ENCODE peak calls at places on chromosomes 4 and X, in four cellular contexts. One of them, this sample, is unnamed. For H3K4me1, the result is how much of the 10 kb centered on the place peaks cover.

GRCh38 chr4:118351851-118352827 is 664 bp downstream of the PRSS12 start:
- DNase-seq in PC-3: no peak
- DNase-seq in fibroblast of lung: peak
- DNase-seq in MM.1S: no peak
- DNase-seq in this sample: peak

GRCh38 chr4:117326091-117326490 is 240.7 kb upstream of the TRAM1L1 start:
- DNase-seq in PC-3: peak
- DNase-seq in fibroblast of lung: no peak
- DNase-seq in MM.1S: no peak
- DNase-seq in this sample: no peak

GRCh38 chrX:118523920-118524319 is 28.3 kb downstream of the DOCK11 start:
- DNase-seq in PC-3: no peak
- DNase-seq in fibroblast of lung: no peak
- DNase-seq in MM.1S: no peak
- DNase-seq in this sample: no peak

GRCh38 chrX:139224953-139225665 is 305.4 kb upstream of the F9 start:
- DNase-seq in PC-3: no peak
- DNase-seq in fibroblast of lung: no peak
- DNase-seq in MM.1S: no peak
- DNase-seq in this sample: no peak

GRCh38 chr4:74219241-74219640 is 61.3 kb downstream of the MTHFD2L start:
- DNase-seq in PC-3: no peak
- DNase-seq in fibroblast of lung: no peak
- DNase-seq in MM.1S: no peak
- DNase-seq in this sample: no peak

GRCh38 chr4:60216752-60217151 is 983.4 kb upstream of the ADGRL3 start:
- DNase-seq in PC-3: no peak
- DNase-seq in fibroblast of lung: peak
- DNase-seq in MM.1S: no peak
- DNase-seq in this sample: peak

GRCh38 chr4:76156635-76157034 is 8.4 kb upstream of the NUP54 start:
- DNase-seq in PC-3: no peak
- DNase-seq in fibroblast of lung: no peak
- DNase-seq in MM.1S: no peak
- DNase-seq in this sample: no peak

GRCh38 chrX:129641941-129642340 is 12.8 kb downstream of the APLN start:
- DNase-seq in PC-3: peak
- DNase-seq in fibroblast of lung: peak
- DNase-seq in MM.1S: no peak
- DNase-seq in this sample: no peak

GRCh38 chr4:9825049-9825448 is 43.6 kb downstream of the DRD5 start:
- DNase-seq in PC-3: no peak
- DNase-seq in fibroblast of lung: no peak
- DNase-seq in MM.1S: no peak
- DNase-seq in this sample: no peak

GRCh38 chr4:24519649-24520048 is 64.7 kb downstream of the DHX15 start:
- DNase-seq in PC-3: no peak
- DNase-seq in fibroblast of lung: no peak
- DNase-seq in MM.1S: no peak
- DNase-seq in this sample: peak

GRCh38 chrX:70998402-70999027 is 67.6 kb upstream of the SLC7A3 start:
- DNase-seq in PC-3: peak
- DNase-seq in fibroblast of lung: peak
- DNase-seq in MM.1S: no peak
- DNase-seq in this sample: peak

GRCh38 chrX:116749943-116750342 is 287.2 kb upstream of the CT83 start:
- DNase-seq in PC-3: no peak
- DNase-seq in fibroblast of lung: no peak
- DNase-seq in MM.1S: no peak
- DNase-seq in this sample: no peak

GRCh38 chrX:275476-275966 is 5.7 kb upstream of the PLCXD1 start:
- DNase-seq in PC-3: no peak
- DNase-seq in fibroblast of lung: no peak
- DNase-seq in MM.1S: no peak
- DNase-seq in this sample: no peak

GRCh38 chrX:267771-268261 is 13.4 kb upstream of the PLCXD1 start:
- DNase-seq in PC-3: no peak
- DNase-seq in fibroblast of lung: no peak
- DNase-seq in MM.1S: no peak
- DNase-seq in this sample: peak

GRCh38 chrX:275967-276587 is 5.1 kb upstream of the PLCXD1 start:
- DNase-seq in PC-3: peak
- DNase-seq in fibroblast of lung: peak
- DNase-seq in MM.1S: no peak
- DNase-seq in this sample: peak

GRCh38 chrX:274904-275475 is 6.2 kb upstream of the PLCXD1 start:
- DNase-seq in PC-3: no peak
- DNase-seq in fibroblast of lung: no peak
- DNase-seq in MM.1S: no peak
- DNase-seq in this sample: peak

DNA sequence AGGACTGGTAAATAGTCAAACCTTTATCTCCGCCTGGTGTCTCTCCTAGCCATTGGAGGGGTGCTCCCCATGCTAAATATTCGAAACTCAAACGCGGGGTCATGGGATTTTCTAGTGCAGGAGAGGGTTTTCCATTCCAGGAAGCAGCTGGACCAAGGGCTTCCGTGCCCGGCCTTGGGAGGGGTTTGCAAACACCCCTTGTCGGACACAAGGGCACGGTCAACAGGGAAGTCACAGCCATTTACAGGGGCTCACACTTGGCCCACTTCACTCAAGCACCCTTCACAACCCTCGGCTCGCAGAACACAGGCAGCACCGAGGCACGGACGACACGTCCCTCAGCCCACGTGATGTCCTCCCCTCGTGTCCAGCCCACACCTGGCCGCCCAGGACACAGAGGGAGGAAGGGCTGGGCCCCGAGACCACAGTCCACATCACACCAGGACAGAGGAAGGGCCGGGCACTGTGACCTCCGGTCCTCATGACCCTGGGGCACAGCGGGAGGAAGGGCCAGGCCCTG is 10.3 kb upstream of the PLCXD1 start:
- DNase-seq in PC-3: no peak
- DNase-seq in fibroblast of lung: no peak
- DNase-seq in MM.1S: no peak
- DNase-seq in this sample: no peak
- H3K4me2 ChIP-seq in PC-3: no peak
- H3K4me2 ChIP-seq in fibroblast of lung: no peak
- H3K4me2 ChIP-seq in MM.1S: no peak
- H3K4me2 ChIP-seq in this sample: no peak

DNA sequence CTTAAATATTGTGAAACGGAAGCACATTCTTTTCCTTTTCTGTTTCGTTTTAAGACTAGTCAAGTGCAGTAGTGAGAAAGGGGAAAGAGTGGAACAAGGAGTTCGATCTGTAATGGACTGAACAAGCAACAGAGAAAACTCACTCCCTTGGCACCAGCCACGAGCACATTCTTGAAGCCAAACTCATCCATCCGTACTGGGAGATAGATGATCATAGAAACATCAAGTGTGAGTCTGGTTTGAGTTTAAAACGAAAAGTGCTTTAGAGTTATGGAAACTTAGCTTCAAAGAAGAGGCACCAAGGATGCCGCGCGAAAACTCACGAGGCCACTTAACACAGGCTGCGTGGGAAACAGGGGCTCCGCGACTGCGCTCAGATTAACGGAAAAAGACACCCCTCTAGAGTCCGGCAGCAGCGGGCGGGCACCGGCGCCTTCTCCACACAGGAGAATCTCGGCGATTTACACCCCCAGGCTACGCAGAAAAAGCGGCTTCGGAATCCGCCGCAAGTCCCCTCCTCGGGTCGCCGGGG is 676 bp downstream of the FAM53A start:
- DNase-seq in PC-3: peak
- DNase-seq in fibroblast of lung: peak
- DNase-seq in MM.1S: peak
- DNase-seq in this sample: peak
- TF ChIP-seq EZH2 in PC-3: no peak
- TF ChIP-seq EZH2 in fibroblast of lung: no peak
- TF ChIP-seq EZH2 in MM.1S: no peak
- TF ChIP-seq EZH2 in this sample: no peak

DNA sequence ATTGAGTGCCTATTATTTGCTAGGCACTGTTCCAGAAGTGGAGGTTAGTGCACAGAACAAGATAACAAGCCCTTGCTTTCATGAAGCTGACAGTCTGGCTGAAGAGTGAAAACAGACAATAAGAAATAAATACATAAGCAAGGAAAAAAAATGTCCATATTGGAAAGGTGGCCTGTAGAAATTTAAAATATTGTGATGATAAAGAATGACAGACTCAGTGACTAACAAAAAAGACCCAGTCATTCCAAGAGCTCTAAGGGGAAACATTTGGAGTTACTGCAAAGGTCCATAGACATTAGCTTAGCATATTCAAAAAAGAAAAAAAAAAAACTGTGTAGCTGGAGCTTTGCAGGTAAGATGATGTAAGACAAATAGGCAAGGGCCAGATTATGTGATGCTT is 1.0 kb upstream of the ANTXR2 start:
- DNase-seq in PC-3: no peak
- DNase-seq in fibroblast of lung: no peak
- DNase-seq in MM.1S: no peak
- DNase-seq in this sample: no peak
- H3K4me1 ChIP-seq in PC-3: half or more
- H3K4me1 ChIP-seq in fibroblast of lung: under half
- H3K4me1 ChIP-seq in MM.1S: under half
- H3K4me1 ChIP-seq in this sample: under half

GRCh38 chr4:29320947-29321583 is 1399.1 kb upstream of the PCDH7 start:
- DNase-seq in PC-3: no peak
- DNase-seq in fibroblast of lung: no peak
- DNase-seq in MM.1S: no peak
- DNase-seq in this sample: no peak

GRCh38 chr4:29326816-29327215 is 1393.4 kb upstream of the PCDH7 start:
- DNase-seq in PC-3: peak
- DNase-seq in fibroblast of lung: no peak
- DNase-seq in MM.1S: no peak
- DNase-seq in this sample: no peak

DNA sequence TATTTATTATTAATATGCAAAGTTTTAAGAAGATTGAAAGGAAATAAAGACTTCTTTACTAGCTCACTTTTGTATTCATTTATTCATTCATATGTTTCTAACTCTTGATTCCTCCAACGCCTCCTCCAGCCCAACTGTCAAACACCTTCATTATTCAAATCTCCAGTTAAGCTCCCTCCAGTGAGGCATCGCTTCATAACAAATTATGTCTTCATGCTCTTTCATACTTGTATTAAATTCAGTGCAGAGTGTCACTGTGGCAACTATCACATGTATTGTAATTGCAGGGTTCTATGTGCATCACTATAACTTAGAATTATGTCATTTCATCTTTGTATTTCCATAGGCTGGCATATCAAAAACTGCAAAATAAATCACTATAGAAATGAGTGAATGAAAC is 1394.2 kb upstream of the PCDH7 start:
- DNase-seq in PC-3: no peak
- DNase-seq in fibroblast of lung: no peak
- DNase-seq in MM.1S: no peak
- DNase-seq in this sample: no peak
- H3K4me2 ChIP-seq in PC-3: no peak
- H3K4me2 ChIP-seq in fibroblast of lung: no peak
- H3K4me2 ChIP-seq in MM.1S: no peak
- H3K4me2 ChIP-seq in this sample: no peak

This sample was measured in hepatocyte.